ENCODE peak calls at places on chromosomes 11 and 22, in four cellular contexts. I, K, G and X are unnamed samples.

GRCh38 chr22:47189056-47189916 is 426.8 kb downstream of the TBC1D22A start:
- DNase-seq in I (no peak), K (no peak), G (no peak), X (no peak)

GRCh38 chr22:24503851-24504170 is 8.7 kb downstream of the UPB1 start:
- DNase-seq in I (no peak), K (no peak), G (no peak), X (no peak)

GRCh38 chr11:73716153-73717056 is 44.5 kb downstream of the RAB6A start:
- DNase-seq in I (no peak), K (no peak), G (no peak), X (no peak)

GRCh38 chr11:78265326-78265725 is 76.6 kb downstream of the USP35 start:
- DNase-seq in I (no peak), K (no peak), G (no peak), X (no peak)

GRCh38 chr11:79501688-79502087 is 60.9 kb upstream of the TENM4 start:
- DNase-seq in I (no peak), K (no peak), G (no peak), X (no peak)

GRCh38 chr22:42317691-42318547 is 47.5 kb upstream of the TCF20 start:
- DNase-seq in I (no peak), K (peak; percentile 47), G (no peak), X (no peak)

GRCh38 chr11:1305063-1305495 is 4.4 kb downstream of the TOLLIP start:
- DNase-seq in I (no peak), K (no peak), G (no peak), X (no peak)

GRCh38 chr11:96019271-96019670 is 95.4 kb upstream of the MTMR2 start:
- DNase-seq in I (no peak), K (no peak), G (no peak), X (no peak)

GRCh38 chr11:1224491-1225385 is 1.9 kb downstream of the MUC5B start:
- DNase-seq in I (no peak), K (no peak), G (no peak), X (no peak)

GRCh38 chr11:69391192-69392103 is 90.0 kb upstream of the LINC01488 start:
- DNase-seq in I (no peak), K (no peak), G (no peak), X (no peak)

GRCh38 chr11:69122642-69123431 is 32.9 kb upstream of the SMIM38 start:
- DNase-seq in I (peak; percentile 74), K (no peak), G (peak; percentile 16), X (no peak)

GRCh38 chr11:40274017-40274416 is 1185.4 kb downstream of the LRRC4C start:
- DNase-seq in I (no peak), K (no peak), G (no peak), X (no peak)

GRCh38 chr11:19394525-19395016 is 153.8 kb upstream of the E2F8 start:
- DNase-seq in I (no peak), K (no peak), G (no peak), X (no peak)

GRCh38 chr11:22878039-22878438 is 17.8 kb upstream of the CCDC179 start:
- DNase-seq in I (no peak), K (no peak), G (no peak), X (no peak)

GRCh38 chr22:41028841-41029240 is 63.6 kb upstream of the EP300 start:
- DNase-seq in I (no peak), K (no peak), G (no peak), X (peak; percentile 2)

GRCh38 chr11:64459016-64459415 is 100.1 kb downstream of the RPS6KA4 start:
- DNase-seq in I (no peak), K (no peak), G (no peak), X (no peak)

GRCh38 chr22:19085233-19086043 is 36.8 kb downstream of the DGCR2 start:
- DNase-seq in I (no peak), K (no peak), G (no peak), X (peak; percentile 7)

GRCh38 chr22:49460662-49461371 is 366.9 kb downstream of the BRD1 start:
- DNase-seq in I (no peak), K (peak; percentile 21), G (no peak), X (no peak)

GRCh38 chr11:75700940-75701339 is 16.7 kb upstream of the MOGAT2 start:
- DNase-seq in I (no peak), K (no peak), G (no peak), X (no peak)

GRCh38 chr22:45830531-45831245 is 146.3 kb downstream of the WNT7B start:
- DNase-seq in I (no peak), K (peak; percentile 74), G (no peak), X (no peak)

GRCh38 chr11:91394073-91394717 is 830.4 kb upstream of the FAT3 start:
- DNase-seq in I (no peak), K (no peak), G (no peak), X (no peak)

GRCh38 chr11:118892515-118892914 is 8.8 kb downstream of the CXCR5 start:
- DNase-seq in I (no peak), K (peak; percentile 37), G (no peak), X (no peak)

GRCh38 chr11:69965821-69966582 is 112.1 kb upstream of the ANO1 start:
- DNase-seq in I (no peak), K (no peak), G (no peak), X (no peak)

GRCh38 chr11:130404727-130405126 is 23.7 kb downstream of the ADAMTS8 start:
- DNase-seq in I (no peak), K (no peak), G (no peak), X (no peak)

GRCh38 chr22:17965538-17966402 is 58.6 kb downstream of the MICAL3 start:
- DNase-seq in I (no peak), K (no peak), G (no peak), X (no peak)

GRCh38 chr11:65426839-65427690 is 4.5 kb downstream of the NEAT1 start:
- DNase-seq in I (no peak), K (no peak), G (no peak), X (no peak)

GRCh38 chr11:20647976-20648565 is 21.3 kb upstream of the NELL1 start:
- DNase-seq in I (no peak), K (peak; percentile 88), G (no peak), X (no peak)

GRCh38 chr11:131914299-131914902 is 544.0 kb downstream of the NTM start:
- DNase-seq in I (no peak), K (no peak), G (no peak), X (no peak)

GRCh38 chr11:33598426-33599069 is 102.1 kb downstream of the C11orf91 start:
- DNase-seq in I (no peak), K (peak; percentile 89), G (no peak), X (no peak)